ENCODE peak calls at places on chromosomes 1 and 21, in nine cellular contexts. Y, U, C, G, R, K, X, M and J are unnamed samples.

GRCh38 chr1:119549719-119550141 is 42.7 kb downstream of the HSD3B1 start:
- DNase-seq in C (peak; percentile 59), G (peak; percentile 56), Y (peak; percentile 55), X (no peak), M (peak; percentile 51), U (peak; percentile 47), R (peak; percentile 3), K (peak; percentile 72), J (peak; percentile 59)

GRCh38 chr1:54461731-54462596 is 55.8 kb upstream of the SSBP3 start:
- DNase-seq in C (no peak), U (no peak), K (no peak), R (no peak), Y (no peak), X (peak; percentile 48), G (no peak), M (no peak), J (no peak)

GRCh38 chr1:155940531-155940992 is 876 bp upstream of the RXFP4 start:
- DNase-seq in U (no peak), G (no peak), M (no peak), C (peak; percentile 65), R (no peak), X (no peak), K (peak; percentile 79), Y (peak; percentile 74), J (peak; percentile 76)

GRCh38 chr1:96374076-96374762 is 347.4 kb upstream of the PTBP2 start:
- DNase-seq in K (no peak), C (no peak), U (no peak), R (no peak), G (no peak), Y (no peak), M (no peak), X (no peak), J (no peak)

GRCh38 chr1:219927956-219928790 is at the start of gene SLC30A10:
- DNase-seq in C (peak; percentile 27), M (no peak), G (peak; percentile 64), R (peak; percentile 41), K (peak; percentile 60), Y (peak; percentile 11), X (no peak), U (no peak), J (no peak)

GRCh38 chr21:32360401-32360981 is 32.3 kb downstream of the URB1 start:
- DNase-seq in Y (no peak), K (no peak), C (no peak), R (no peak), M (no peak), X (no peak), G (no peak), U (peak; percentile 62), J (no peak)

GRCh38 chr1:53137729-53138128 is 4.7 kb downstream of the SLC1A7 start:
- DNase-seq in Y (no peak), G (no peak), C (no peak), X (no peak), R (no peak), K (no peak), M (no peak), U (no peak), J (no peak)

GRCh38 chr1:53366901-53367502 is 39.1 kb upstream of the LRP8 start:
- DNase-seq in Y (no peak), M (no peak), U (no peak), R (no peak), G (no peak), K (no peak), X (peak; percentile 15), C (no peak), J (no peak)

GRCh38 chr1:42037586-42037985 is 115.6 kb upstream of the GUCA2B start:
- DNase-seq in M (no peak), K (no peak), X (no peak), Y (no peak), G (no peak), R (no peak), U (no peak), C (no peak), J (no peak)

GRCh38 chr1:199272107-199272506 is 633.3 kb downstream of the PTPRC start:
- DNase-seq in K (no peak), R (no peak), U (no peak), M (no peak), Y (no peak), C (no peak), G (no peak), X (no peak), J (peak; percentile 93)

GRCh38 chr1:204377800-204378608 is 18.3 kb upstream of the PLEKHA6 start:
- DNase-seq in K (peak; percentile 83), X (peak; percentile 81), Y (no peak), M (peak; percentile 73), C (peak; percentile 39), G (no peak), U (peak; percentile 48), R (peak; percentile 64), J (no peak)

GRCh38 chr21:14850394-14850793 is 214.4 kb downstream of the NRIP1 start:
- DNase-seq in R (no peak), X (no peak), U (no peak), K (no peak), Y (no peak), C (no peak), G (no peak), M (no peak), J (peak; percentile 58)

GRCh38 chr1:43525995-43526394 is 4.7 kb upstream of the PTPRF start:
- DNase-seq in Y (no peak), C (no peak), U (no peak), R (peak; percentile 54), K (no peak), G (no peak), M (no peak), X (peak; percentile 33), J (peak; percentile 76)

GRCh38 chr21:41865002-41865777 is 14.0 kb downstream of the PRDM15 start:
- DNase-seq in U (no peak), M (no peak), G (no peak), X (peak; percentile 48), K (no peak), Y (no peak), C (no peak), R (no peak), J (no peak)

GRCh38 chr21:31329431-31330143 is 14.5 kb downstream of the TIAM1 start:
- DNase-seq in G (no peak), C (no peak), K (no peak), R (no peak), M (no peak), U (no peak), Y (no peak), X (no peak), J (no peak)

GRCh38 chr21:31331231-31331630 is 12.8 kb downstream of the TIAM1 start:
- DNase-seq in G (no peak), R (no peak), C (no peak), X (no peak), M (no peak), Y (no peak), U (no peak), K (no peak), J (no peak)

GRCh38 chr21:31332525-31332924 is 11.5 kb downstream of the TIAM1 start:
- DNase-seq in Y (no peak), C (no peak), X (no peak), R (no peak), U (no peak), G (no peak), K (no peak), M (no peak), J (no peak)

GRCh38 chr21:31330144-31330483 is 13.9 kb downstream of the TIAM1 start:
- DNase-seq in U (no peak), K (no peak), G (no peak), R (no peak), X (no peak), M (no peak), Y (no peak), C (no peak), J (no peak)

DNA sequence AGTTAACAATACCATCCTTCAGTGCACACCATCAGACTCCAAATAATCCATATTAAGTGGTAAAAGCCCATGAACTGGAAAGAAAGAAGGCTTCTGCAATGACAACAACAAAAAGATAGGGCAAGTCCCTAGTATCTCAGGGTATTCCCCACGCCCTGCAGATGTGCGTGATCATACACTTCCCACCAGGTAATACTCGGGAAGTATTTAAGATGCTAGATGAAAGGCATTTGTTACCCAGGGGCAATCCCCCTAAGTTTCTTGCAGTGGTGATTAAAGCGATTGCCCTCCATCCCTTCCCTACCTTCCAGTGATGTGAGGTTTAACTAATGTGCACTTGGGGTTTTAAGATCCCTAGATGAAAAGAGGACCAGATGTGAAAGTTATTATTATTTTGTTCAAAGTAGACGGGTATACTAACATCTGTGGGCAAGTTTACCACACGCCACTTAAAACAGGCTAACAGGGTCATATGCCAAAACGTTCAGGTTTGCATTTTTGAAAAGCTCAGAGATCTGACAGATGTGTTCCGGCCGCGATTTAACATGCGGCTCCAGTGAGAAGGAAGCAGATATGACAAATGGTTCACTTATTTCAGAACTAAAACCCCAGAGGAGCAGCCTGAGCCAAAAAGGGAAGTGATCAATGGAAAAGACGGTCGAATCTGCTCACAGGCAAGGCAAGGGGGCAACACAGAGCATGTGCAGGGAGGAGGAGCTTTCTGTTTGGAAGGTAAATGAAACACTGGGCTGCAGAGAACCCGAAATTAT is 17.4 kb downstream of the TIAM1 start:
- DNase-seq in X (no peak), R (no peak), K (no peak), M (no peak), Y (no peak), U (no peak), C (no peak), G (no peak), J (peak; percentile 18)
- H3K4me3 ChIP-seq in X (no peak overlapping the region), R (no peak overlapping the region), K (no peak overlapping the region), M (no peak overlapping the region), Y (no peak overlapping the region), U (no peak overlapping the region), C (no peak overlapping the region), G (no peak overlapping the region), J (no peak overlapping the region)

GRCh38 chr1:167401260-167401873 is 117.0 kb downstream of the CD247 start:
- DNase-seq in G (no peak), R (peak; percentile 51), X (no peak), M (peak; percentile 62), Y (peak; percentile 27), K (peak; percentile 61), C (peak; percentile 74), U (peak; percentile 32), J (peak; percentile 43)
- TF ChIP-seq CTCF in G (peak; percentile 49), R (peak; percentile 81), X (peak; percentile 62), M (peak; percentile 53), Y (peak; percentile 61), K (peak; percentile 45), C (peak; percentile 61), U (peak; percentile 38), J (peak; percentile 65)

GRCh38 chr1:100720751-100721150 is 1.2 kb downstream of the VCAM1 start:
- DNase-seq in M (no peak), C (no peak), K (no peak), Y (no peak), X (no peak), R (no peak), U (no peak), G (no peak), J (no peak)
- H3K4me3 ChIP-seq in M (peak overlapping the region; percentile 38), C (peak overlapping the region; percentile 60), K (no peak overlapping the region), Y (peak overlapping the region; percentile 15), X (peak overlapping the region; percentile 34), R (no peak overlapping the region), U (no peak overlapping the region), G (peak overlapping the region; percentile 26), J (no peak overlapping the region)

DNA sequence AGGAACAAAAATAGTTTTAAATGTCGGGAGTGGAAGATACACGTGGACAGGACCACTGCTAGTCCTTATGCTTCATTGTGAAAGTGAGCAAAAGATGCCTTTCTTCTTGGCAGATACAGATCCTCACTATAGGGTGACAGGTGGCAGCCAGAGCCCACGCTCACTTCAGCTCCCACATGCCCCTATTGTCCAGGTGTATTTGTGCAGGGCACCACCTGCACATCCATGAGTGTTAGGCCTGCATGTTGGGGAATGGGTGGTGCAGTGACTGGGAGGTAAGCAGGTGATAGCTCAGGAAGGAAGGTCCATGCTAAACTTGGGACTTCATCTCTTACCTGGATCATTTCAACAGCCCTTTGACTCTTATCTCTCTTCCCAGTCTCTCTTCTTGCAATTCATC is 27.4 kb downstream of the SLC5A9 start:
- DNase-seq in R (no peak), M (no peak), U (no peak), G (no peak), X (no peak), Y (no peak), K (peak; percentile 29), C (no peak), J (no peak)
- TF ChIP-seq CTCF in R (no peak), M (no peak), U (peak; percentile 2), G (no peak), X (no peak), Y (no peak), K (peak; percentile 19), C (no peak), J (no peak)